ENCODE peak calls at places on chromosome 14, in six cellular contexts. V, S, P, R, A and Y are unnamed samples.

GRCh38 chr14:101254805-101255764 is 306.2 kb upstream of the DIO3 start:
- DNase-seq in R (no peak), S (no peak), A (no peak), P (peak), V (no peak), Y (no peak)

GRCh38 chr14:22502007-22502406 is 87.0 kb downstream of the DAD1 start:
- DNase-seq in A (no peak), R (no peak), V (no peak), S (no peak), P (no peak), Y (no peak)

GRCh38 chr14:101174980-101175606 is 271.6 kb upstream of the RTL1 start:
- DNase-seq in S (no peak), R (no peak), P (peak), V (no peak), A (no peak), Y (no peak)

GRCh38 chr14:103450423-103450822 is 65.2 kb downstream of the MARK3 start:
- DNase-seq in R (no peak), P (no peak), V (no peak), A (no peak), S (no peak), Y (no peak)

GRCh38 chr14:106222736-106223135 is 696.4 kb downstream of the TMEM121 start:
- DNase-seq in V (no peak), P (no peak), R (no peak), A (no peak), S (no peak), Y (no peak)

GRCh38 chr14:34711169-34711568 is 3.2 kb downstream of the CFL2 start:
- DNase-seq in V (peak), S (no peak), R (peak), P (peak), A (no peak), Y (no peak)

GRCh38 chr14:54712371-54712998 is 145.6 kb downstream of the SAMD4A start:
- DNase-seq in A (no peak), S (no peak), V (no peak), P (no peak), R (no peak), Y (no peak)

GRCh38 chr14:90521121-90521929 is 124.5 kb downstream of the CALM1 start:
- DNase-seq in R (no peak), V (no peak), S (no peak), A (no peak), P (no peak), Y (no peak)

GRCh38 chr14:89619616-89620273 is 202.7 kb upstream of the FOXN3 start:
- DNase-seq in R (no peak), P (no peak), A (no peak), S (no peak), V (no peak), Y (no peak)

GRCh38 chr14:57671021-57671420 is 177.4 kb upstream of the CCDC198 start:
- DNase-seq in R (no peak), V (no peak), P (no peak), A (no peak), S (no peak), Y (no peak)

GRCh38 chr14:54364555-54365415 is 32.0 kb upstream of the CDKN3 start:
- DNase-seq in A (no peak), S (peak), V (no peak), R (no peak), P (no peak), Y (no peak)

GRCh38 chr14:42555365-42555764 is 948.7 kb downstream of the LRFN5 start:
- DNase-seq in S (no peak), V (no peak), A (no peak), R (no peak), P (no peak), Y (no peak)

GRCh38 chr14:103651585-103651984 is 22.6 kb downstream of the KLC1 start:
- DNase-seq in P (no peak), S (no peak), A (no peak), R (no peak), V (no peak), Y (no peak)

GRCh38 chr14:44316647-44317432 is 190.2 kb downstream of the FSCB start:
- DNase-seq in V (no peak), A (no peak), R (peak), P (no peak), S (peak), Y (peak)

GRCh38 chr14:77681196-77682157 is 26.3 kb downstream of the ALKBH1 start:
- DNase-seq in A (no peak), V (no peak), S (peak), R (no peak), P (no peak), Y (no peak)

GRCh38 chr14:29528889-29529288 is 398.8 kb downstream of the PRKD1 start:
- DNase-seq in A (no peak), P (no peak), S (no peak), R (no peak), V (no peak), Y (no peak)

GRCh38 chr14:67515386-67516079 is 17.6 kb upstream of the PLEKHH1 start:
- DNase-seq in V (no peak), S (no peak), R (no peak), P (no peak), A (no peak), Y (no peak)

GRCh38 chr14:94485944-94486841 is 10.2 kb upstream of the SERPINA9 start:
- DNase-seq in R (peak), P (peak), S (peak), A (peak), V (no peak), Y (no peak)

GRCh38 chr14:81332725-81333124 is 67.4 kb downstream of the STON2 start:
- DNase-seq in P (no peak), R (no peak), V (no peak), S (no peak), A (no peak), Y (no peak)

GRCh38 chr14:64040044-64040443 is 187.2 kb downstream of the SYNE2 start:
- DNase-seq in A (no peak), P (no peak), V (no peak), S (no peak), R (no peak), Y (no peak)

GRCh38 chr14:99602054-99602787 is 1.8 kb downstream of the CCDC85C start:
- DNase-seq in R (peak), P (no peak), A (no peak), V (no peak), S (peak), Y (no peak)

GRCh38 chr14:33733721-33734120 is 217.2 kb downstream of the EGLN3 start:
- DNase-seq in P (no peak), V (no peak), S (no peak), R (no peak), A (no peak), Y (no peak)

GRCh38 chr14:47194051-47194450 is 481.4 kb downstream of the MDGA2 start:
- DNase-seq in S (no peak), R (no peak), A (no peak), P (no peak), V (no peak), Y (no peak)

GRCh38 chr14:105987563-105987962 is 461.2 kb downstream of the TMEM121 start:
- DNase-seq in A (no peak), V (no peak), R (no peak), S (no peak), P (no peak), Y (no peak)

GRCh38 chr14:90677484-90678045 is 138.7 kb downstream of the TTC7B start:
- DNase-seq in P (no peak), S (no peak), R (no peak), V (no peak), A (no peak), Y (no peak)

GRCh38 chr14:32480337-32480736 is 151.2 kb downstream of the AKAP6 start:
- DNase-seq in V (no peak), S (no peak), P (no peak), R (no peak), A (no peak), Y (no peak)

GRCh38 chr14:56687123-56687522 is 107.5 kb downstream of the TMEM260 start:
- DNase-seq in R (no peak), A (no peak), V (no peak), P (no peak), S (no peak), Y (no peak)

GRCh38 chr14:76328457-76329137 is 47.3 kb upstream of the ESRRB start:
- DNase-seq in R (no peak), P (no peak), S (peak), V (no peak), A (no peak), Y (no peak)

GRCh38 chr14:55974046-55974582 is 144.1 kb upstream of the PELI2 start:
- DNase-seq in S (no peak), P (no peak), V (no peak), A (no peak), R (no peak), Y (no peak)

GRCh38 chr14:61569783-61570182 is 125.5 kb upstream of the HIF1A start:
- DNase-seq in A (no peak), P (no peak), R (no peak), S (peak), V (no peak), Y (peak)

GRCh38 chr14:101072070-101072469 is 168.5 kb upstream of the RTL1 start:
- DNase-seq in R (no peak), S (no peak), A (no peak), V (no peak), P (peak), Y (no peak)

GRCh38 chr14:74402264-74403251 is 23.5 kb downstream of the SYNDIG1L start:
- DNase-seq in V (no peak), A (no peak), R (no peak), S (no peak), P (peak), Y (no peak)

DNA sequence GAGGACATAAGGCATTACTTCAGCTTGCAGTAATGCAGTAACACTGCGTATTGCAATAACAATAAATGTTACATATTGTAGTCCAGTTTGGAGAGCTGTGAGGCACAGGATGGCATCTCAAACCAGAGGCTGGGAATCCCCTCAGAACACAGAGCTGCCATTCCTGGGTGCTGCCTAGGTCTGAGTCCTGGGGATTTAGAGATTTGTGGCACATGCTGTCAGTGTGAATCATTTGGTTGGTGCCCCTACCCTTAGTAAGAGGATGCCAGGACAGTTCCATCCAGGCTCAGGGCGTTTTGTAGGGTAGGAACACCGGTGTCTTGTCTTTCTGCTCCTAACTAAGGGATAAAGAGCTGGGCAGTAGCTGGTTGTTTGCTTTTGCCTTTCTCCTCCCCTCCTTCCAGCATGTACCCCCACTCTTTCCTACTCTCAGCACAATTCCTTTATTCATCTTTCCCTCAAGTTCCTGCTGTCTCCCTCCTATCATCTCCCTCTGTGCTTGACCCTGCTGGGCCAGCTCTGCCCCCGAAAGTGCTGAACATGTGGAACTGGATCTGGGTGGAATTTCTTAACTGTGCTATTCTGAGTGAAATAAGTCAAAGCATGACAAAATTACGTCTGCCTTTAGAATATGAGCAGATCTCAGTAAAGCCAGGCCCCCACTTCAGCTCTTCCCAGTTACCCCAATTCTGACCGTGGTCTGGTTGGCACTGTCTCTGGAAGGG is 22.4 kb downstream of the ZFHX2 start:
- DNase-seq in A (no peak), R (no peak), P (no peak), S (no peak), V (no peak), Y (no peak)
- TF ChIP-seq GABPA in A (no peak), R (no peak), P (no peak), S (no peak), V (no peak), Y (no peak)

GRCh38 chr14:52950898-52951729 is at the start of gene FERMT2:
- DNase-seq in P (peak), S (peak), V (no peak), A (no peak), R (peak), Y (no peak)
- TF ChIP-seq CTCF in P (no peak), S (no peak), V (no peak), A (no peak), R (no peak), Y (no peak)

GRCh38 chr14:70885343-70886014 is 21.8 kb upstream of the PCNX1 start:
- DNase-seq in A (no peak), S (no peak), R (no peak), V (no peak), P (peak), Y (no peak)

GRCh38 chr14:70887207-70888150 is 19.8 kb upstream of the PCNX1 start:
- DNase-seq in R (no peak), P (no peak), V (peak), S (no peak), A (no peak), Y (no peak)

GRCh38 chr14:70886421-70887206 is 20.6 kb upstream of the PCNX1 start:
- DNase-seq in S (no peak), R (peak), V (peak), A (no peak), P (no peak), Y (peak)

GRCh38 chr14:70882771-70883492 is 24.3 kb upstream of the PCNX1 start:
- DNase-seq in A (no peak), S (no peak), R (peak), P (no peak), V (peak), Y (peak)

DNA sequence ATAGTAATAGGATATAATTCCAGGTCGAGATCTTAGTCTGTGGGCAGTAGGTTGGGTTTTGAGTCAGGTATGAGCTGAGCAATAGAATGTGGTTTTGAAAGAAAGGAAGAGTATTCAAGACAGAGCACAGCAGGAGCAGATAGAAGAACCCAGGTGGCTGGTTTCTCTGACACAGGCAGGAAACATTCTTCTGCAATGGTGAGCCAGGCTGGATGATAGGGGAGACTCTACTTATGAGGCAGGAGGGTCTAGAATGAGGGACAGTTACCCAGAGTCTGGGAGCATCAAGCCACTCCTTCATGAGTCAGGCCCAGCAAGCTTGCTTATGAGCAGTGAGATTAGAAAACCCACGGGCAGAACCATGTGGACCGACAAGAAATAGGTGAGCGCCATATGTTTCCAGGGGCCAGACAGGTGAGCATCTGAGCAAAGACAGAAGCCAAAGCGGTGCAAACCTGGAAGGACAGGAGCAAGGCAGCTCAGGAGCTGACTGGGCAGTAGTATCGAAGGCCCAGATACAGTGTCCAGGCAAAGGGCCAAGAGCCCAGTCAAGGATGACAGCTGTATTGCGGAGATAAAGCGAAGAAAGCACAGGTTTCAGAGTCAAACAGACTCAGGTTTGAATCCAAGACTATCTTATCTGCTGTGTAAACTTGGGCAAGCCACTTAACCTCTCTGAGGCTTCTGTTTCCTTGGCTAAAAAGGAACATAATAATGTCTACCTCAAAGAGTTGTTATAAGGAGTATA is 22.5 kb upstream of the PCNX1 start:
- DNase-seq in A (no peak), V (no peak), R (peak), S (no peak), P (no peak), Y (no peak)
- TF ChIP-seq GABPA in A (no peak), V (no peak), R (no peak), S (no peak), P (no peak), Y (no peak)

GRCh38 chr14:79333198-79333546 is 878.1 kb downstream of the DIO2 start:
- DNase-seq in V (no peak), A (no peak), P (no peak), S (no peak), R (no peak), Y (no peak)
- TF ChIP-seq CTCF in V (no peak), A (no peak), P (no peak), S (no peak), R (no peak), Y (no peak)

GRCh38 chr14:96905825-96906224 is 108.6 kb downstream of the VRK1 start:
- DNase-seq in A (no peak), S (no peak), V (no peak), R (no peak), P (no peak), Y (peak)

GRCh38 chr14:96906434-96906833 is 109.3 kb downstream of the VRK1 start:
- DNase-seq in A (no peak), V (no peak), R (no peak), P (no peak), S (no peak), Y (no peak)

GRCh38 chr14:96903444-96904023 is 106.4 kb downstream of the VRK1 start:
- DNase-seq in V (no peak), S (no peak), A (no peak), R (no peak), P (no peak), Y (no peak)

GRCh38 chr14:96904201-96904600 is 107.0 kb downstream of the VRK1 start:
- DNase-seq in P (no peak), V (no peak), R (no peak), S (no peak), A (no peak), Y (no peak)

DNA sequence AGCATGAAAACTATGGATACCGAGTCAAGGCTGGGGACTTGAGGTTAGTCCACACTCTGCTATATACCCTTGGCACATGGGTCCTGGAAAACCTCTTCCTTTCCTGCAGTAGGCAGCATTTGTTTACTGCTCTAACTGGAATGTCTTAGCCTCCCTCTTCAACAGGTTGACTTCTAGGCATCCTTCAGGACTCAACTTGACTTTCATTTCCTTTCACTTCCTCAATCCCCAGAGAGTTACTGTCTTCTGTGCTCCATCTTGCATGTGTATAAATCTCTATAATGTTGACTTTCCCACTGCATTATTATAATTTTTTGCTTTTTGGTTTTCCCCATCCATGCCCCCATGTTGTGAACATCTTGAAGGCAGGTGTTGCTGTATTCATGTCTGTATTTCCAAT is 107.9 kb downstream of the VRK1 start:
- DNase-seq in P (no peak), R (no peak), V (no peak), A (no peak), S (no peak), Y (no peak)
- TF ChIP-seq GABPA in P (no peak), R (no peak), V (no peak), A (no peak), S (no peak), Y (no peak)

DNA sequence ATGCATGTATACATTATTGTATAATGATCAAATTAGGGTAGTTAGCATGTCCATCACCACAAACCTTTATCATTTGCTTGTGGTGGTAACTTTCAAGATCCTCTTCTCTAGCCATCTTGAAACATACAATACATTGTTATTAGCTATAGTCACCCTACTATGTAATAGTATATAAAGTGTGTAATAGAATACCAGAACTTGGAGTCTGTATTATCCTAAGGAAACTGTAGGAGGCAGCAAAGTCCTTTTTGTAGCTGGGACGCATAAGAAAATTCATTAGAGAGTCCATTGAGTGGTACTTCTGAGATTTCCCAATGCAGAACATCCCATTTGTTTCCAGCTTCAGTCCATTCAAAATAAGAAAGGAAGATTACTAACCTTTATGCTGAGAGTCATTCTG is 325.9 kb upstream of the LRFN5 start:
- DNase-seq in S (no peak), A (no peak), V (no peak), P (no peak), R (no peak), Y (no peak)
- TF ChIP-seq CTCF in S (peak), A (peak), V (peak), P (peak), R (no peak), Y (no peak)